ENCODE peak calls at places on chromosome 3, in four cellular contexts. W is pancreas, H is Peyer's patch, K is body of pancreas. Q is an unnamed sample.

GRCh38 chr3:88005066-88005465 is 53.7 kb downstream of the CGGBP1 start:
- DNase-seq in W (no peak), H (no peak), K (no peak), Q (no peak)

GRCh38 chr3:49132437-49133225 is at the start of gene LAMB2:
- DNase-seq in W (peak; percentile 74), H (peak; percentile 78), K (peak; percentile 75), Q (peak; percentile 81)

GRCh38 chr3:168250415-168250861 is 154.7 kb upstream of the GOLIM4 start:
- DNase-seq in W (no peak), H (no peak), K (no peak), Q (no peak)

GRCh38 chr3:21835266-21835665 is 84.3 kb upstream of the ZNF385D start:
- DNase-seq in W (no peak), H (no peak), K (no peak), Q (no peak)

GRCh38 chr3:5057857-5058324 is 64.2 kb upstream of the ARL8B start:
- DNase-seq in W (peak; percentile 83), H (peak; percentile 60), K (peak; percentile 89), Q (peak; percentile 63)

GRCh38 chr3:18758047-18758704 is 333.0 kb upstream of the SATB1 start:
- DNase-seq in W (peak; percentile 52), H (no peak), K (peak; percentile 83), Q (no peak)

GRCh38 chr3:50254577-50255250 is 14.2 kb upstream of the SEMA3B start:
- DNase-seq in W (no peak), H (no peak), K (peak; percentile 71), Q (peak; percentile 65)

GRCh38 chr3:42839616-42840015 is 30.4 kb downstream of the ACKR2 start:
- DNase-seq in W (peak; percentile 53), H (no peak), K (peak; percentile 59), Q (no peak)

GRCh38 chr3:44437800-44438199 is 39.7 kb downstream of the ZNF445 start:
- DNase-seq in W (no peak), H (no peak), K (no peak), Q (no peak)

GRCh38 chr3:42884324-42884723 is 8.6 kb upstream of the CYP8B1 start:
- DNase-seq in W (no peak), H (no peak), K (no peak), Q (no peak)

GRCh38 chr3:152961323-152961722 is 126.4 kb downstream of the P2RY1 start:
- DNase-seq in W (peak; percentile 45), H (no peak), K (peak; percentile 59), Q (no peak)
- TF ChIP-seq CTCF in W (peak; percentile 20), H (no peak), K (peak; percentile 56), Q (peak; percentile 35)

DNA sequence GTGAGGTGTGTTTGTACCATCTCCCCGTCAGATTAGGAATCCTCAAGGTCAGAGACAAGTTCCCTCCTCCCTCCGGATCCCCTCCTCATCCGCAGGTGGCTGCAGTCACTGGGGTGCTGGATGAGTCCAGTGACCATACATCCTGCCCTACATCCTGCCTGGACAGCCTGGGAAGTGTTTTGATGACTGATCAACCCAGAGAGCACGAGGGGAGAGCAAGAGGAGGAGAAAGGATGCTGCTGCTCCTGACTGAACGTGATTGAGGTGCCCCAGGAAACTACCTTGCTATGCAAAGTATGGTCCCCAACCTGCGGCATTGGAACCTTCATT is 65.1 kb downstream of the SLC12A8 start:
- DNase-seq in W (no peak), H (no peak), K (no peak), Q (no peak)
- H3K4me1 ChIP-seq in W (no peaks in the 10 kb centered on the region), H (peaks cover 18% of the 10 kb centered on the region), K (peaks cover 4% of the 10 kb centered on the region), Q (peaks cover 22% of the 10 kb centered on the region)

GRCh38 chr3:38027466-38028465 is 1.7 kb downstream of the PLCD1 start:
- DNase-seq in W (no peak), H (no peak), K (no peak), Q (no peak)
- H3K4me3 ChIP-seq in W (no peak overlapping the region), H (no peak overlapping the region), K (no peak overlapping the region), Q (no peak overlapping the region)

GRCh38 chr3:156532730-156533129 is 22.2 kb downstream of the SSR3 start:
- DNase-seq in W (no peak), H (no peak), K (no peak), Q (no peak)

GRCh38 chr3:156533205-156533604 is 21.7 kb downstream of the SSR3 start:
- DNase-seq in W (no peak), H (no peak), K (no peak), Q (no peak)

GRCh38 chr3:156535798-156536197 is 19.1 kb downstream of the SSR3 start:
- DNase-seq in W (no peak), H (no peak), K (no peak), Q (no peak)

GRCh38 chr3:156536524-156537316 is 18.2 kb downstream of the SSR3 start:
- DNase-seq in W (no peak), H (no peak), K (no peak), Q (no peak)

GRCh38 chr3:156535162-156535627 is 19.7 kb downstream of the SSR3 start:
- DNase-seq in W (peak; percentile 75), H (no peak), K (peak; percentile 86), Q (peak; percentile 63)
- TF ChIP-seq CTCF in W (no peak), H (no peak), K (peak; percentile 42), Q (peak; percentile 17)

DNA sequence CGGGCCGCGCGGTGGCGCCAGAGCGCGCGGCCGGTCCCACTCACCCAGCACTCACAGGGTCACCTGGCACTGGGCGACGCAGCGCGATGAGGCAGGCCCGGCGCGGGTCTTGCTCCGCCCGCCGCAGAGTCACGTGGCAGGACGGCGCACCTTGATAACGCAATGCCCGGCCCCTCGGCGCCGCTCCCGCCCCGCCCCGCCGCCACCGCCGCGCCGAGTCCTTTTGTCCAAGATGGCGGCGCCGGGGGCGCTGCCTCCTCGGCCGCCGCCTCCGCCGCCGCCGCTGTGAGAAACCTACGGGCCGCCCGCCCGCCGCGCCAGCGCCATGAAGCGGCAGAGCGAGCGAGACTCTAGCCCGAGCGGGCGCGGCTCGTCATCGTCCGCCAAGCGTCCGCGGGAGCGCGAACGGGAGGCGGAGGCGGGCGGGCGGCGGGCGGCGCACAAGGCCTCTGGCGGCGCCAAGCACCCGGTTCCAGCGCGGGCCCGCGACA is at the start of gene RBM15B:
- DNase-seq in W (peak; percentile 98), H (peak; percentile 99), K (peak; percentile 98), Q (peak; percentile 99)
- H3K4me1 ChIP-seq in W (peaks cover 53% of the 10 kb centered on the region), H (peaks cover 74% of the 10 kb centered on the region), K (peaks cover 88% of the 10 kb centered on the region), Q (peaks cover 50% of the 10 kb centered on the region)

GRCh38 chr3:142576792-142577191 is 1.7 kb downstream of the ATR start:
- DNase-seq in W (no peak), H (no peak), K (no peak), Q (no peak)
- H3K4me3 ChIP-seq in W (no peak overlapping the region), H (no peak overlapping the region), K (no peak overlapping the region), Q (no peak overlapping the region)

GRCh38 chr3:54243262-54243931 is 121.0 kb downstream of the CACNA2D3 start:
- DNase-seq in W (no peak), H (no peak), K (peak; percentile 8), Q (no peak)
- TF ChIP-seq CTCF in W (no peak), H (no peak), K (peak; percentile 35), Q (no peak)

GRCh38 chr3:157282261-157283191 is 122.6 kb upstream of the CCNL1 start:
- DNase-seq in W (no peak), H (no peak), K (peak; percentile 20), Q (peak; percentile 52)
- H3K4me1 ChIP-seq in W (no peaks in the 10 kb centered on the region), H (no peaks in the 10 kb centered on the region), K (no peaks in the 10 kb centered on the region), Q (no peaks in the 10 kb centered on the region)

GRCh38 chr3:2876362-2876761 is 233.8 kb downstream of the IL5RA start:
- DNase-seq in W (no peak), H (no peak), K (no peak), Q (no peak)

GRCh38 chr3:2883292-2883691 is 226.9 kb downstream of the IL5RA start:
- DNase-seq in W (no peak), H (no peak), K (no peak), Q (no peak)

GRCh38 chr3:2879023-2879422 is 231.2 kb downstream of the IL5RA start:
- DNase-seq in W (no peak), H (no peak), K (no peak), Q (no peak)

GRCh38 chr3:2879587-2879986 is 230.6 kb downstream of the IL5RA start:
- DNase-seq in W (no peak), H (no peak), K (no peak), Q (no peak)

DNA sequence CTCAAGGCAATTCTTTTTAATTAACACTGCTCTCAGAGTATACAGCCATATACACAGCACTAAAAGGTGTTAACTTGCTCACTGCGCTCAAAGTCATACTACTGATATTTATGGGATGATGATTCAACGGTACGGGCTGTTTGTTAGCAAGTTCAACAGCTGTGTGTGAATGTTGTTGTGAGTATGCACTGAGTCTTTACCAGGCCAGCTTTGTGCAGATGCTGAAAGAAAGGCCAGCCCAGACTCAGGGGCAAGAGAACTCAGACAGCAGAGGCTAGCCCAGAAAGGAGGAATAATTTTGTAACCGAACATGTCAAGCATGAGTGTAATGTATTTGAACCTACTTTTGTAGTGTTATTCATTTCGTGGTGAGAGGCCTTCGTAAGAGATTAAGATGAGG is 229.8 kb downstream of the IL5RA start:
- DNase-seq in W (no peak), H (no peak), K (no peak), Q (no peak)
- H3K4me3 ChIP-seq in W (no peak overlapping the region), H (no peak overlapping the region), K (no peak overlapping the region), Q (no peak overlapping the region)

Q was measured in psoas muscle.